ENCODE peak calls at places on chromosomes 3 and 15, in five cellular contexts. V is K562, N is left lung, F is pancreas, I is left ventricle myocardium inferior. Y is an unnamed sample. For H3K36me3, the result is how much of the 10 kb centered on the place peaks cover.

GRCh38 chr3:118629821-118630220 is 404.8 kb downstream of the IGSF11 start:
- DNase-seq in V (no peak), N (no peak), F (no peak), I (no peak), Y (no peak)

GRCh38 chr15:90557651-90558084 is 27.9 kb downstream of the CRTC3 start:
- DNase-seq in V (no peak), N (peak), F (peak), I (peak), Y (peak)

GRCh38 chr15:40003491-40003916 is 35.5 kb downstream of the SRP14 start:
- DNase-seq in V (no peak), N (no peak), F (no peak), I (no peak), Y (no peak)

GRCh38 chr3:171187706-171188290 is 161.3 kb upstream of the SLC2A2 start:
- DNase-seq in V (peak), N (no peak), F (no peak), I (no peak), Y (no peak)

GRCh38 chr3:47283596-47284364 is 1.0 kb downstream of the KLHL18 start:
- DNase-seq in V (peak), N (no peak), F (no peak), I (no peak), Y (no peak)

GRCh38 chr15:74408385-74408784 is 25.4 kb downstream of the SEMA7A start:
- DNase-seq in V (no peak), N (no peak), F (no peak), I (no peak), Y (no peak)

GRCh38 chr3:193641376-193641775 is 48.4 kb downstream of the OPA1 start:
- DNase-seq in V (no peak), N (no peak), F (no peak), I (no peak), Y (no peak)

GRCh38 chr15:48559270-48559669 is 86.2 kb downstream of the FBN1 start:
- DNase-seq in V (no peak), N (peak), F (no peak), I (peak), Y (peak)

GRCh38 chr3:4894891-4895530 is 84.2 kb upstream of the BHLHE40 start:
- DNase-seq in V (no peak), N (no peak), F (no peak), I (no peak), Y (no peak)

GRCh38 chr3:178849220-178849910 is 222.2 kb downstream of the ZMAT3 start:
- DNase-seq in V (no peak), N (no peak), F (no peak), I (no peak), Y (no peak)

GRCh38 chr15:31200735-31201151 is 99.2 kb upstream of the TRPM1 start:
- DNase-seq in V (peak), N (peak), F (peak), I (peak), Y (peak)

GRCh38 chr3:80063535-80063934 is 295.7 kb upstream of the ROBO1 start:
- DNase-seq in V (no peak), N (no peak), F (no peak), I (no peak), Y (no peak)

DNA sequence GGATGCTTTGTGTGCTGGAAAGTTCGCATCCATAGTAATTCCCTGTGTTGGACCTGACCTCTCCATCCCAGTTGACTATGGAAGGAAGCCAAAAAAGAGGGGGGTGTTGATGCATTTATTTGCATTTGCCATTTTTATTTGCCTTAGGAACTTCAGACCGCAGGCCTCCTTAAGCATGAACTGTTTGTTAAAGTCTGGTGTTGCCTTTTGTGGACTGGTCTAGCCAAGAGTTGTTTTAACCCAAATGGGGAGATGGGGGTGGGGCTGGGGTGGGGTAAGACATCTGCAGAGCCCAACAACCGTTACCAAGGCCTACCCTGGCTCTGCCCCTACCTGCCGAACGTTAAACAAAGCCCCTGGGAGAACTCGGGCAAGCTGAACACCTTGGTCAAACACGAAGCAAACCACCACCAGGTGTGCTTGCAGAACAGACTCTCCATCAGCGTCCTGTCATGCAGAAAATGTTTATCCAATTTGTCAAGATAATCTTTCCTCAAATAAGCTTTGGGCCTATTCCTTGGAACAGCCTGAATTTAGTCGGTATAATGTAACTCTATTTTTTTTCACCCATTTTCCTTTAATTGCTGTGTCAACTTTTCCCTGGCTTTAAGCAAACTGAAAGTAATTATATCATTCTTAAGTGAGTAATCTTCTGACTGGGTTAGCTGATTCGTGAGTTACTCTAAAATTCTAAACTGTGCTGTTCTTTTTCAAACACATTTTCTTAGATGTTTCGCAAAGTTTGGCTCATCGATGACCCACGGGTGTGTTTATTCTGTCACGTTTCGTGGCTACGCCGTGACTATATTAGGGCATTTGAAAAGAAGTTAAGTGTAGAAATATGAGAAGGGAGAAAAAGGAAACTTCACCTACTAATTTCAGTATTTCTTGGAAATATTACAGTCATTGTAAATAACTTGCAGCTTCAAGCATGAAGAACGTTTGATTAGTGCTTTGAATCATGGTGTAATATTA is 127.5 kb downstream of the SOX2 start:
- DNase-seq in V (no peak), N (no peak), F (peak), I (no peak), Y (no peak)
- TF ChIP-seq CTCF in V (no peak), N (no peak), F (no peak), I (no peak), Y (no peak)

GRCh38 chr3:172342097-172342659 is 106.1 kb downstream of the GHSR start:
- DNase-seq in V (no peak), N (no peak), F (no peak), I (no peak), Y (no peak)

GRCh38 chr3:172343979-172344378 is 104.3 kb downstream of the GHSR start:
- DNase-seq in V (no peak), N (no peak), F (no peak), I (no peak), Y (no peak)

GRCh38 chr3:172343117-172343516 is 105.1 kb downstream of the GHSR start:
- DNase-seq in V (no peak), N (no peak), F (no peak), I (no peak), Y (no peak)

GRCh38 chr3:172347895-172348680 is 100.2 kb downstream of the GHSR start:
- DNase-seq in V (no peak), N (no peak), F (no peak), I (no peak), Y (no peak)

GRCh38 chr3:172346161-172346560 is 102.1 kb downstream of the GHSR start:
- DNase-seq in V (no peak), N (no peak), F (no peak), I (no peak), Y (no peak)
- H3K27ac ChIP-seq in V (no peak), N (no peak), F (no peak), I (no peak), Y (no peak)

DNA sequence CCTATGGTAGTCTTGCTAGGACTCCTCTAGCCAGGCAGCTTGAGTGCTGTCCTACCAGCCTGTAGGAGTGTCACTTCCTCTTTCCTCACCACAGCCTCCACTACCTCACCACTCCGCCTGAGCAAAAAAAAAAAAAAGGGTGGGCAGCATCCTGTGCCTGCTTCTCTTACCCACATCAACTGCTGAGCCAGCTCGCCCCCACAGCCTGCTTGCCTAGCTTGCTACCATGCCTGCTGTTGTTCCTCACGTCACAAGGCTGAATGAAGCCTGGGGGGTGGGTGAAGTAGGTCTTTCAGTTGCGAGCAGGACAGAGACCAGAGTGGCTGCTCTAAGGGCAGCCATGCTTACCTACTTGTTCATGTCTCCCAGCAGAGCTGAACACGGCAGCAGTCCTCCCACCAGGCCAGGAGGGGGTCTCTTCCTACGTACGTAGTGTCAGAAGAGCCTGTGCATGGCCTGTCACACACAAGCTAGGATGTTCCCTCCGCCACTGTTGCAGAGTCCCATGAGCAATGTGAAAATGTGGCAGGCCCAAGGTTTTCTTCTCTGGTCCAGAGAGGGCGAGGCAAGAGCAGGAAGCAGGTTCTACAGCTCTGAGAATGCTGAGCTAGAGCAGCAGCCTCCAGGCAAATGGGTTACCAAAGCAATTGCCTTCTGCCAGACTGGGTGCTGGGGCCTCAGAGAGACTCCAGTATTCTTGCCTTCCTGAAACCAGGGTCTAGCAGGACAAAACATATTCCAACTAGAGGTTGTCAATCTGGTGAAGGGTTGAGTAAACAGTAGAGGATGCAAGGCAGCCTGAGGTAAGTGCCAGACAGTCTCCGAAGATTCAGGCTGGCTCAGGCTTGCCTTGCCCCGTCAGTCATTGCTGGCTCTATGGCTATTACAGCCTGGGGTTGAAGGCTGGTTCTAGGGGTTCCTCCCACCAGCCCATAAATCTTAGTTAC is 8.0 kb downstream of the PPM1M start:
- DNase-seq in V (no peak), N (peak), F (peak), I (no peak), Y (peak)
- H3K36me3 ChIP-seq in V (half or more), N (under half), F (under half), I (half or more), Y (under half)

DNA sequence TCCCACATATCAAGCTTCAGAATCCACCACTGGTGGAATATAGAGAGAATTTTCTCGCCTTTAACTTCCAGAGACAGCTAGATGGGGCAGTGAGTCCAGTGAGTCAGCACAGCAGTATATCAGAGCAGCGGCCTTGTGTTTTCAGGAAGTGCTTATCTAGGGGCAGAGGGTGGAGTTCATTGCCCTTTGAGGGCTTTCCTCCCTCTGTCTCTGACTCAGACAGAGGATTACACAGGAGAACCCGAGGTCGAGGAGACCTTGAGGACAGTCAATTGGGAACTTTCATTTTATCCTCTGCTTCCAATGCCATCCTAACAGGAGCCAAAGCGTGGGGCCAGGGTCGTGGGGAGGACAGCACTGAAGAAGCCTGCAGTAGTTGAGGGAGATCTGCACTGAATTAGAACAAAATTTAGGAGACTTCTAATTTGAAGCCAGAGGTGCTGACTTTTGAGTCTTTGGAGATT is 109.6 kb upstream of the UMPS start:
- DNase-seq in V (peak), N (peak), F (peak), I (no peak), Y (no peak)
- TF ChIP-seq CTCF in V (no peak), N (no peak), F (no peak), I (no peak), Y (peak)

DNA sequence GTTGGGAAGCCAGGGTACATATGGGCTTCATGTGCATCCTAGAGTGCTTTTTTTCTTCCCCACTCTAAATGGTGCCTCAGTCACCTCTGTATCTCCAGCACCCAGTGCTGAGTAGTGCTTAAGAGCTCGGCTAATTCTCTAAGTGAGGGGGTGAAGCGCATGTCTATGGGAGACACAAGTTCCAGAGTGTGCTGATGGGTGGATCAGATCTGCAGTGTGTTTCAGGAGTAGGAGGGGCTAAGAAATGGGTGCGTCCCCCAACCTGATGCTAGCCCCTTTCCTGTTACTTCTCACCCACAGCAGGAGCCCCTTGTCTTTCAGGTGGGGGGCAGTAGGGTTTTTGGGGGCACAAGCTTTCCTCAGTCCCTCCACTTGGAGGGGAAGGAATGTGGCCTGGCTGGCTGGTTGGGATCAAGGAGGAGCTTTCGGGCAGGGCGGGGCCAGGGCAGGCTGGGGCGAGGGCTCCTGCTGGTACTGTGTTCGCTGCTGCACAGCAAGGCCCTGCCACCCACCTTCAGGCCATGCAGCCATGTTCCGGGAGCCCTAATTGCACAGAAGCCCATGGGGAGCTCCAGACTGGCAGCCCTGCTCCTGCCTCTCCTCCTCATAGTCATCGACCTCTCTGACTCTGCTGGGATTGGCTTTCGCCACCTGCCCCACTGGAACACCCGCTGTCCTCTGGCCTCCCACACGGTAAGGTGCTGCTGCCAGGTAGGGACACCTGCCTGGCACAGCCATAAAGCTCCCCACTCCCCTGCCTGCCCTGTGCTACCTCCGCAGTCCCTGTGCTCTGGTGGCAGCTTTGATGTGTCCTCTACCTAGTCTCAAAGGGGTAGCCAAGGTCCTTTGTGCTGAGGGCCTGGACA is at the start of gene IL17RE:
- DNase-seq in V (peak), N (peak), F (peak), I (no peak), Y (peak)
- H3K27ac ChIP-seq in V (peak), N (peak), F (peak), I (peak), Y (peak)

GRCh38 chr15:52658955-52659354 is 20.2 kb downstream of the ATOSA start:
- DNase-seq in V (no peak), N (no peak), F (no peak), I (no peak), Y (no peak)

GRCh38 chr15:52657338-52657737 is 21.9 kb downstream of the ATOSA start:
- DNase-seq in V (no peak), N (no peak), F (no peak), I (no peak), Y (no peak)

GRCh38 chr15:52660192-52660591 is 19.0 kb downstream of the ATOSA start:
- DNase-seq in V (no peak), N (no peak), F (no peak), I (no peak), Y (no peak)

GRCh38 chr15:52663895-52664294 is 15.3 kb downstream of the ATOSA start:
- DNase-seq in V (no peak), N (no peak), F (no peak), I (no peak), Y (no peak)

DNA sequence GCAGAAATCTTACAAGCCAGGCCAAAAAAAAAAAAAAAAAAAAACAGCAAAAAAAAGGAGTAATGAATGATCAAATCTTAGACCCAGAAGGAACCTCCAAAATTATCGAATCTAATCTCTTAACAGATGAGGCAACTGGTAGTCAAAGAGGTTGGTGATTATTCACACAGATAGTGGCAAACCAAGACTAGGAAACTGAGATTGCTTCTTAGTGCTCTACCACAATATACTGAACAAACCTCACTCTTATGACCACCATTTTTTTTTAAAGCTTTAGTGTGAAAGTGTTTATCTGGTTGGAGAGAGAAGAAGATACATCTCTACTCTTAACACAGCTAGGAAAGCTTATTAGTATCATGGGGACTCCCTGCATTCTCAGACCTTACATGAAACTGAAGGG is 17.3 kb downstream of the ATOSA start:
- DNase-seq in V (no peak), N (no peak), F (no peak), I (no peak), Y (no peak)
- H3K36me3 ChIP-seq in V (under half), N (under half), F (under half), I (half or more), Y (under half)

GRCh38 chr3:124567168-124567567 is 163.1 kb upstream of the UMPS start:
- DNase-seq in V (no peak), N (no peak), F (no peak), I (no peak), Y (no peak)

GRCh38 chr3:124563376-124563775 is 166.9 kb upstream of the UMPS start:
- DNase-seq in V (peak), N (no peak), F (no peak), I (no peak), Y (no peak)

GRCh38 chr3:124565551-124565950 is 164.7 kb upstream of the UMPS start:
- DNase-seq in V (no peak), N (no peak), F (no peak), I (no peak), Y (no peak)

GRCh38 chr3:124566701-124567100 is 163.6 kb upstream of the UMPS start:
- DNase-seq in V (no peak), N (no peak), F (no peak), I (no peak), Y (no peak)

DNA sequence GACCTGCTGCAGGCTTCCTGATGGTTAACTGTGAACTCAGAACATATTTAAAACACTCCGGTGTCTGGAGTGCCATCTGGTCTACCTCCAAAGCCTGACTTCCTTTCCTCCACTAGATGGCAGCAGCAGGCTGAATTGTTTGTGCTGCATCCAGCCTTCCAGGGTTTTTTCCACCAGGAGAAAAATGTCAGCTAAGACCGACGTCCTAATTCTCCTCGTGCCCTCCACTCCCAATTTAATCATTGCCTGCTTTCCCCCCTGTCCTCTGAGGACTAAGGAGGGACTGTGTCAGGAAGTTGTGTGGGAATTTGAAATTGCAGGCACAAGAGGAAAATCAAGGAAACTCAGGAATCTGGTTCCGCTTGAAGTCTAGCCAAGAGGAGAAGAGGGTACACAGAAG is 165.2 kb upstream of the UMPS start:
- DNase-seq in V (peak), N (peak), F (peak), I (peak), Y (no peak)
- TF ChIP-seq CTCF in V (peak), N (peak), F (peak), I (peak), Y (peak)

GRCh38 chr15:45231061-45231576 is 20.9 kb upstream of the SLC28A2 start:
- DNase-seq in V (no peak), N (no peak), F (no peak), I (no peak), Y (no peak)
- H3K27ac ChIP-seq in V (no peak), N (no peak), F (no peak), I (no peak), Y (no peak)

GRCh38 chr3:129572603-129573002 is 29.6 kb downstream of the H1-8 start:
- DNase-seq in V (no peak), N (no peak), F (no peak), I (no peak), Y (no peak)

GRCh38 chr3:129571605-129572547 is 28.9 kb downstream of the H1-8 start:
- DNase-seq in V (no peak), N (no peak), F (no peak), I (no peak), Y (no peak)

GRCh38 chr3:129575233-129575986 is 31.1 kb downstream of the PLXND1 start:
- DNase-seq in V (no peak), N (no peak), F (no peak), I (no peak), Y (no peak)

GRCh38 chr3:129574206-129574605 is 31.2 kb downstream of the H1-8 start:
- DNase-seq in V (no peak), N (no peak), F (no peak), I (no peak), Y (no peak)

GRCh38 chr3:129573493-129573892 is 30.5 kb downstream of the H1-8 start:
- DNase-seq in V (no peak), N (no peak), F (no peak), I (no peak), Y (no peak)
- H3K36me3 ChIP-seq in V (under half), N (under half), F (under half), I (half or more), Y (under half)

DNA sequence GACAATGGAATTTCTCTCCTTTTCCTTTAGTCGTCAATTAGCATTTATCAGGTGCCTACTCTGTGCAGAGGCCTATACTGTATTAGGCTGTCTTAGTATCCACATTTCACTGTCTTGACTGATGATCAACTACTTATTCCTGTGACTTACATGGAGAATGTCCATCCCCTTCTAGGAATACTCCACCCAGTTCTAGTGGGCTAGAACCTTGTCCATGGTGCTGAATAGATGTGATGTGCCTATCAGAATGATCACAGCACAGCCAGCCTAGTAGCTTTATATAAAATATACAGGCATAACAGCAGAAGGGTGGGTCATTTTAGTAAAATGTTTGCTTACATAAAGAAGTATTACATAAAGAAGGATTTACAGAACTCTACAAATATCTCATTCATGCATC is 621.4 kb downstream of the PDCD6IP start:
- DNase-seq in V (no peak), N (no peak), F (no peak), I (no peak), Y (no peak)
- TF ChIP-seq CTCF in V (no peak), N (no peak), F (no peak), I (no peak), Y (no peak)

Y was measured in kidney.